ENCODE peak calls at places on chromosomes 5 and 9, in four cellular contexts. Z is BJ, F is foreskin fibroblast, C is breast epithelium. V is an unnamed sample.

GRCh38 chr9:93223241-93224180 is 39.6 kb downstream of the WNK2 start:
- DNase-seq in C (no peak), Z (peak; percentile 20), F (peak; percentile 66), V (no peak)

GRCh38 chr5:116076496-116076895 is 8.3 kb upstream of the COMMD10 start:
- DNase-seq in F (no peak), C (no peak), Z (no peak), V (no peak)

GRCh38 chr5:138389332-138389731 is 36.8 kb downstream of the KDM3B start:
- DNase-seq in F (no peak), C (no peak), Z (no peak), V (no peak)

GRCh38 chr9:90815183-90815943 is 13.7 kb downstream of the SYK start:
- DNase-seq in C (no peak), F (no peak), Z (no peak), V (no peak)

GRCh38 chr5:88677943-88678779 is 204.8 kb downstream of the MEF2C start:
- DNase-seq in Z (no peak), C (no peak), F (no peak), V (no peak)

GRCh38 chr5:172389578-172390112 is 64.7 kb downstream of the SH3PXD2B start:
- DNase-seq in Z (no peak), F (no peak), C (no peak), V (no peak)

GRCh38 chr9:4284925-4285324 is 14.9 kb downstream of the GLIS3 start:
- DNase-seq in F (no peak), C (no peak), Z (no peak), V (no peak)

GRCh38 chr5:108193021-108193795 is 188.7 kb downstream of the FBXL17 start:
- DNase-seq in F (peak; percentile 34), Z (peak; percentile 82), C (no peak), V (no peak)

GRCh38 chr9:131618071-131618479 is 72.8 kb downstream of the PRRT1B start:
- DNase-seq in C (no peak), F (no peak), Z (no peak), V (no peak)

GRCh38 chr5:57304931-57305330 is 131.1 kb downstream of the GPBP1 start:
- DNase-seq in Z (no peak), C (no peak), F (no peak), V (no peak)

GRCh38 chr5:156191547-156191946 is 135.4 kb upstream of the SGCD start:
- DNase-seq in F (no peak), C (no peak), Z (no peak), V (no peak)

GRCh38 chr5:139821806-139822552 is 26.4 kb downstream of the PSD2 start:
- DNase-seq in F (no peak), C (no peak), Z (no peak), V (no peak)

GRCh38 chr9:36187414-36187813 is 3.3 kb upstream of the CLTA start:
- DNase-seq in C (no peak), Z (no peak), F (peak; percentile 78), V (no peak)

GRCh38 chr5:57804007-57804444 is 321.4 kb upstream of the ACTBL2 start:
- DNase-seq in F (peak; percentile 76), C (no peak), Z (peak; percentile 93), V (no peak)

GRCh38 chr5:134026521-134027202 is 21.9 kb upstream of the VDAC1 start:
- DNase-seq in Z (no peak), C (peak; percentile 64), F (peak; percentile 41), V (no peak)

GRCh38 chr9:100498592-100498991 is 25.6 kb downstream of the TMEFF1 start:
- DNase-seq in Z (no peak), C (no peak), F (no peak), V (no peak)

GRCh38 chr9:126117158-126117425 is 209.5 kb upstream of the MVB12B start:
- DNase-seq in C (no peak), F (no peak), Z (no peak), V (no peak)

GRCh38 chr5:123099514-123100151 is 10.6 kb downstream of the PRDM6 start:
- DNase-seq in C (no peak), F (no peak), Z (no peak), V (no peak)

GRCh38 chr5:132253452-132254320 is 3.8 kb upstream of the PDLIM4 start:
- DNase-seq in Z (no peak), C (no peak), F (no peak), V (no peak)

GRCh38 chr9:112569186-112569585 is 82.6 kb downstream of the KIAA1958 start:
- DNase-seq in C (no peak), F (peak; percentile 90), Z (peak; percentile 98), V (no peak)

GRCh38 chr5:169599451-169599850 is 15.9 kb downstream of the SPDL1 start:
- DNase-seq in F (no peak), C (no peak), Z (no peak), V (no peak)

GRCh38 chr5:159163700-159164044 is 45.7 kb downstream of the RNF145 start:
- DNase-seq in C (no peak), Z (no peak), F (no peak), V (no peak)

GRCh38 chr9:13524245-13524644 is 244.8 kb upstream of the MPDZ start:
- DNase-seq in F (no peak), Z (no peak), C (no peak), V (no peak)

GRCh38 chr9:13140843-13141592 is 138.5 kb downstream of the MPDZ start:
- DNase-seq in C (no peak), F (no peak), Z (no peak), V (no peak)

GRCh38 chr5:94771742-94772141 is 153.3 kb downstream of the SLF1 start:
- DNase-seq in C (no peak), Z (no peak), F (no peak), V (no peak)

GRCh38 chr9:120514599-120514854 is 65.4 kb downstream of the CDK5RAP2 start:
- DNase-seq in C (no peak), Z (no peak), F (no peak), V (no peak)

GRCh38 chr9:125425901-125426515 is 164.4 kb downstream of the GAPVD1 start:
- DNase-seq in C (no peak), F (no peak), Z (no peak), V (no peak)

GRCh38 chr5:57358796-57359592 is 123.6 kb downstream of the ACTBL2 start:
- DNase-seq in C (no peak), F (peak; percentile 42), Z (no peak), V (no peak)

GRCh38 chr9:125631391-125632085 is 75.5 kb downstream of the MAPKAP1 start:
- DNase-seq in C (no peak), F (peak; percentile 30), Z (no peak), V (no peak)

GRCh38 chr9:127361561-127361960 is 35.4 kb upstream of the SLC2A8 start:
- DNase-seq in C (no peak), Z (no peak), F (no peak), V (no peak)

GRCh38 chr5:57171818-57172465 is 1.9 kb upstream of the GPBP1 start:
- DNase-seq in F (no peak), Z (no peak), C (no peak), V (no peak)

GRCh38 chr5:73911761-73912393 is 285.9 kb downstream of the ARHGEF28 start:
- DNase-seq in C (no peak), Z (no peak), F (no peak), V (no peak)

GRCh38 chr9:69877852-69878507 is 57.4 kb downstream of the CFAP95 start:
- DNase-seq in F (no peak), C (no peak), Z (no peak), V (no peak)

GRCh38 chr9:123326030-123326586 is 29.9 kb upstream of the CRB2 start:
- DNase-seq in C (no peak), Z (no peak), F (no peak), V (no peak)

GRCh38 chr5:68962632-68963484 is 131.0 kb upstream of the SLC30A5 start:
- DNase-seq in F (peak; percentile 55), Z (peak; percentile 21), C (peak; percentile 62), V (peak; percentile 34)

GRCh38 chr9:124739360-124739759 is 31.8 kb downstream of the NR6A1 start:
- DNase-seq in C (no peak), Z (no peak), F (no peak), V (no peak)

DNA sequence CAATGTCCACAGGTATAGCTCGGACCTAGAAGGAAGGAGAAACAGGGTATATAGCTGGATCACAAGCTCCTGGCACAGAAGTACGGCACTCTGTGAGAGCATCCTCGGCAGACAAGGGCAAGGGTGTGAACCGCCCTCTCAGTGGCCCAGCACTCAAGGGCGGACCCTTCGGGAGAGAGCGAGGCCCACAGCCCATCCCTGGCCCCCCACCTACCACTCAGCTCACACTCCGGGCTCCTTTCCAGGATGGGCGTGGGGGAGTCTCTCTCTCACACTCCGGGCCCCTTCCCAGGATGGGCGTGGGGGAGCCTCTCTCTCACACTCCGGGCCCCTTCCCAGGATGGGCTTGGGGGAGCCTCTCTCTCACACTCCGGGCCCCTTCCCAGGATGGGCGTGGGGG is 12.9 kb upstream of the MRNIP start:
- DNase-seq in Z (no peak), C (no peak), F (no peak), V (no peak)
- TF ChIP-seq CTCF in Z (no peak), C (no peak), F (no peak), V (no peak)

DNA sequence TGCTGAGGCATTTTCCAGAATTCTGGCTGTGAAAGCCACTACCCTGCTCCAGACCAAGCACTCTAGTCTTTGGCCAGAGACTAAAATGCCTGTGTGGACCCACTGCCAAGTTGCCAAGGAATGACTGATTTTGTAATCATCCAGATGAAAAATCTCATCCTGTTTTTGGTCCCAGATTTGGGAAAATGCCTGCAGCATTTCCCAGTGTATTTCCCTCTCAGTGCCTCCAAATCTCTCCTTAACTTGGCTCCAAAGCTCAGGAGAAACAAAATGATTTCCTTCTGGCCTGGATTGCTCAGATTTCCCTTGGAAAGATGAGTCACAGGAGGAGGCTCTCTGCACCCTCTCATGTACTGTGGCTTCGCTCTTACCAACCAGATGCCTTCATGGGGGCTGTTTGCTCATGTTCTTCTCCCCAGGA is 335.2 kb upstream of the TARS1 start:
- DNase-seq in Z (no peak), C (no peak), F (peak; percentile 82), V (no peak)
- TF ChIP-seq CTCF in Z (no peak), C (no peak), F (no peak), V (no peak)

DNA sequence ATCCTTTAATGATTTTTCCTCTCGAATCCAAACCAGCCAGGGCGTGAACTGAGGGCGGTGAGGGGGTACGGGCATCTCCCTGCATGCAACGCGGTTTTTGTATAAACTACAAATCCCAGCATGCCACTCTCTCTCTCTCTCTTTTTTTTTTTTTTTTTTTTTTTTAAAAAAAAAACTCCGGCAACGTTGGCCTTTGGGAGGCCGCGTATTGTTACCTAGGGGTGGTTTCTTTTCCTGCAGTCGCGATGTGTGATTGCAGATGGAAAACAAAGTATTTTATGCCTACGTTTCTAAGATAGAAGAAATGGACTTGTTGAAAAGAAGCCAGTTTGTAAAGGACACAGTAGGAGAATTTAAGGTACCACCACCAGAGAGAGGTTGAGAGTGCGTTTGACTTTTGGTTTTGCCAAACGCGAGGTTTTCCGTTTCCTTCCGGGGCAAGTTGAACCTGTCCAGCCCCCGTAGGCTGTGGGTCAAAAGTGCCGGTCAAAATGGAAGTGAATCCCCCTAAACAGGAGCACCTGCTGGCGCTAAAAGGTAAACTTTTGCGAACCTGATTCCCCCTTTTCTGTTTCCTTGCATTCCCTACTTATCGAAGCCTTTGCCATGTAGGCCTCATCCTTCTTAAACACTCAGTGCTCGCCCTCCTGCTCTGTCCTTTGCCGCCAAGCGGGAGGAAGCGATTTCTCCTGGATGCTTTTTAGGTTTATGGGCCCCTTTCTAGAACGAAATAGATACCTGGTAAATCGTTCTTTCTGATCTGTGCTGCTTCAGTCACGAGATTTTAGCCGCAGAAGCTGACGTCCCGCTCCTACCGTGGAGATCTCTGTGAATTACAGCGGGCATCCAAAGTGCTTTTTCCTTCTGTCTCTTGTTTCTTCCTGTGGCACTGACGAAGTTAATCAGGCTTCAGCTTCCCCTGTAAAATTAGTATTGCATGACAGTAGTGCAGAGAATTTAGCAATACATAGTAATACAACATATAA is at the start of the genes SHLD3 and TRAPPC13:
- DNase-seq in Z (peak; percentile 54), C (peak; percentile 65), F (peak; percentile 78), V (peak; percentile 41)
- TF ChIP-seq CTCF in Z (no peak), C (peak; percentile 38), F (no peak), V (no peak)

GRCh38 chr5:130712324-130712723 is 452.7 kb downstream of the HINT1 start:
- DNase-seq in C (no peak), Z (no peak), F (no peak), V (no peak)
- TF ChIP-seq CTCF in C (no peak), Z (no peak), F (no peak), V (no peak)

GRCh38 chr5:7394889-7395431 is 978 bp upstream of the ADCY2 start:
- DNase-seq in C (no peak), Z (no peak), F (no peak), V (no peak)
- TF ChIP-seq CTCF in C (no peak), Z (no peak), F (no peak), V (no peak)